ENCODE peak calls at places on chromosomes 4 and X, in nine cellular contexts. W, G, Q, P, N, V, A, L and H are unnamed samples.

GRCh38 chrX:22634751-22635150 is 362.0 kb downstream of the CBLL2 start:
- DNase-seq in W (no peak), L (no peak), N (no peak), G (no peak), V (no peak), Q (no peak), A (no peak), P (no peak), H (no peak)

GRCh38 chr4:68797618-68798017 is 18.2 kb upstream of the UGT2B10 start:
- DNase-seq in W (no peak), N (no peak), L (no peak), Q (peak; percentile 16), A (no peak), V (no peak), G (no peak), P (no peak), H (no peak)

GRCh38 chr4:176902710-176903323 is 110.1 kb upstream of the VEGFC start:
- DNase-seq in W (no peak), N (no peak), L (peak; percentile 85), V (no peak), A (no peak), P (no peak), G (no peak), Q (no peak), H (no peak)

GRCh38 chr4:93764647-93765246 is 63.8 kb upstream of the ATOH1 start:
- DNase-seq in N (no peak), P (no peak), G (no peak), L (peak; percentile 72), A (no peak), Q (no peak), W (no peak), V (peak; percentile 45), H (peak; percentile 55)

GRCh38 chr4:8841678-8842268 is 29.9 kb downstream of the HMX1 start:
- DNase-seq in G (no peak), A (no peak), N (no peak), P (no peak), L (no peak), Q (no peak), V (no peak), W (no peak), H (no peak)

GRCh38 chr4:130288576-130288975 is 1192.6 kb downstream of the C4orf33 start:
- DNase-seq in G (no peak), W (no peak), N (no peak), A (no peak), Q (no peak), L (no peak), V (peak; percentile 8), P (no peak), H (peak; percentile 55)

GRCh38 chr4:14636563-14636962 is 365.7 kb upstream of the CPEB2 start:
- DNase-seq in Q (no peak), V (no peak), A (no peak), W (no peak), G (no peak), P (no peak), L (no peak), N (no peak), H (no peak)

GRCh38 chrX:28670074-28670473 is 82.8 kb downstream of the IL1RAPL1 start:
- DNase-seq in A (no peak), L (no peak), W (no peak), P (no peak), G (no peak), V (no peak), Q (no peak), N (no peak), H (no peak)

GRCh38 chr4:121192500-121192899 is 28.4 kb upstream of the TNIP3 start:
- DNase-seq in G (no peak), N (no peak), W (no peak), A (peak; percentile 38), L (peak; percentile 71), Q (peak; percentile 15), P (no peak), V (peak; percentile 33), H (peak; percentile 56)

GRCh38 chr4:45741897-45742296 is 382.0 kb downstream of the GABRG1 start:
- DNase-seq in N (no peak), L (no peak), Q (no peak), G (no peak), A (no peak), P (no peak), W (no peak), V (no peak), H (peak; percentile 15)

GRCh38 chr4:176443117-176443516 is 123.4 kb downstream of the SPCS3 start:
- DNase-seq in Q (no peak), N (no peak), P (no peak), L (peak; percentile 96), G (no peak), V (no peak), W (no peak), A (no peak), H (no peak)

GRCh38 chr4:1192493-1193205 is 20.3 kb upstream of the SPON2 start:
- DNase-seq in A (no peak), W (no peak), L (no peak), G (peak; percentile 22), Q (no peak), N (no peak), P (peak; percentile 52), V (no peak), H (peak; percentile 28)

GRCh38 chrX:50436797-50437196 is 33.8 kb downstream of the DGKK start:
- DNase-seq in A (no peak), G (no peak), W (no peak), P (no peak), V (no peak), Q (no peak), L (no peak), N (no peak), H (no peak)

GRCh38 chrX:133414399-133415275 is 652 bp downstream of the GPC4 start:
- DNase-seq in L (peak; percentile 14), A (no peak), Q (no peak), W (no peak), V (no peak), G (no peak), P (peak; percentile 51), N (peak; percentile 49), H (peak; percentile 64)

GRCh38 chrX:133413218-133413925 is 1.9 kb downstream of the GPC4 start:
- DNase-seq in N (no peak), L (no peak), P (peak; percentile 46), V (no peak), Q (no peak), A (no peak), G (no peak), W (no peak), H (peak; percentile 45)

GRCh38 chrX:133412246-133412645 is 3.0 kb downstream of the GPC4 start:
- DNase-seq in G (no peak), V (peak; percentile 56), L (peak; percentile 26), N (no peak), P (no peak), Q (no peak), A (no peak), W (no peak), H (peak; percentile 55)

GRCh38 chrX:133410555-133410954 is 4.7 kb downstream of the GPC4 start:
- DNase-seq in Q (no peak), L (no peak), P (no peak), V (no peak), G (no peak), W (no peak), N (no peak), A (no peak), H (no peak)

DNA sequence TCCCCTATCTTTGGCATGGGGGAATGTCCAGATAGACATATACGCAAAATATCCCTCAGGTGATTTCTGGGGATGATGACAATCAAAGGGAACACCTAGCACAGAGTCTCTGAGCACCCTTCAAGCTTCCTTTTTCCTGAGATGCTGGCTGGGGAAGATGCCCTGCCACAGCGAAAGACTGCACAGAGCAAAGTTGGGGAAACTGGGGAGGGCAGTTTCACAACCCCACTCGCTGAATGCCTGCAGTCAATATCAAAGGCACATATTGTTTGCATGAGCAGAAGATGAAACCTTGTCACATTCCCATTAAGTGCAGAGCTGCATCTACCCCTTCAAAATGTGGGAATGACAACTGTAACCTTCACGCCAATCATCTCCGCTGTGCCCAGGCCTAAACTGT is 2.6 kb downstream of the GPC4 start:
- DNase-seq in L (no peak), P (no peak), A (no peak), N (no peak), W (no peak), Q (no peak), V (no peak), G (no peak), H (no peak)
- H3K4me3 ChIP-seq in L (no peak overlapping the region), P (no peak overlapping the region), A (no peak overlapping the region), N (peak overlapping the region; percentile 62), W (peak overlapping the region; percentile 94), Q (peak overlapping the region; percentile 65), V (no peak overlapping the region), G (no peak overlapping the region), H (peak overlapping the region; percentile 74)

GRCh38 chr4:15651682-15652081 is 3.5 kb downstream of the FBXL5 start:
- DNase-seq in Q (no peak), G (no peak), P (no peak), W (no peak), V (no peak), A (peak; percentile 26), L (peak; percentile 36), N (no peak), H (no peak)
- H3K9me3 ChIP-seq in Q (no peaks in the 10 kb centered on the region), G (no peaks in the 10 kb centered on the region), P (no peaks in the 10 kb centered on the region), W (no peaks in the 10 kb centered on the region), V (no peaks in the 10 kb centered on the region), A (no peaks in the 10 kb centered on the region), L (no peaks in the 10 kb centered on the region), N (no peaks in the 10 kb centered on the region), H (no peaks in the 10 kb centered on the region)

DNA sequence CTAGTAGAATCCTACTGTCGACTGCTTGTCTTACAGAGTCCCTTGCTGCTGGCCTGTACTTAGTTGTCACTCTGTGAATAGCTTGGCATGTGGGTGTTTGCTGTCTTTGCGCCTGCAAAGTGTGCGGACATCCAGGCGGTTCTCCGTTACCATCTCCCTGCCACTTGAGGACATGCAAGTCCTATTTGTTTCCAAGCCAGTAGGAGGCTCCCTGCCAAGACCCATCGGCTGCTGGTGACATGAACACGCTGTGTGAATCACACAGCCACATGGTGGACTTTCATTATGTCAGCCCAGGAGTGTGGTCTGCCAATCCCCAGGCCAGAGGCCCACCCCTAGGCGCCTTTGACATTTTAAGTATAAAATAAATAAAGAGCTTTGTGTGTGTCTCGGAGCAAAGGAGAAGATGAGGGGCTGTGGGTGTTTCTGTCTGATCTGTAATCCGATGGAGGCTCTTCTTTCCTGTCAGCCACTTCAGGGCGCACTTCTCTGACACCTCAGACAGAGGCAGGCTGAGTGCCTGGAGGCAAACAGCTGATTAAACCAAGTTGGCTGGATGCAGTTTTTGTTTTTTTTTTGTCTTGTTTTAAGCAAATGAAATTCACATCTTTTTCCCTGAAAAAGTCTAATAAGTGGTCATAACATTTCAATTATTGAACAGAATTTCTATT is 51.5 kb downstream of the ALPK1 start:
- DNase-seq in G (peak; percentile 84), A (no peak), Q (no peak), P (no peak), N (no peak), V (peak; percentile 51), W (no peak), L (peak; percentile 89), H (peak; percentile 81)
- H3K4me3 ChIP-seq in G (no peak overlapping the region), A (no peak overlapping the region), Q (no peak overlapping the region), P (no peak overlapping the region), N (no peak overlapping the region), V (no peak overlapping the region), W (no peak overlapping the region), L (no peak overlapping the region), H (no peak overlapping the region)

DNA sequence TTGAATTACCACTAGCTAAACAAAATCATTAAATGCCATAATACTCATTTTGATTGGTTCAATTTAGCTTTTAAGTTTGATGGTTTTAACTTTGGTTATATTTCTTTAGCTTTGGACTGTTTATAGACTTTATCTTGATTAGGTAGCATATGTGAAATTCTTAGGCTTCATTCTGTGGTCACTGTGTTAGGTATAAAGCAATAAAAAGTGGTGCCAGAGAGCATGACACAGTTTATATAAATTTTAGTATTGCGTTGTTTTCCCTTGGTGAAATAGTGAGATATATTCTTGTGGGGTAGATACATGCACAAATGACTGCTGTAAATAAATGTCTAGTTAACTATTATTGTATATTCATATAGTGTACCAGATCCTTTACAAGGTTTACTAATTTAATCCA is 474.2 kb upstream of the GRID2 start:
- DNase-seq in V (no peak), A (no peak), P (no peak), Q (no peak), W (no peak), N (no peak), G (no peak), L (no peak), H (no peak)
- H3K9me3 ChIP-seq in V (no peaks in the 10 kb centered on the region), A (no peaks in the 10 kb centered on the region), P (peaks cover 13% of the 10 kb centered on the region), Q (peaks cover 7% of the 10 kb centered on the region), W (peaks cover 5% of the 10 kb centered on the region), N (peaks cover 25% of the 10 kb centered on the region), G (peaks cover 64% of the 10 kb centered on the region), L (no peaks in the 10 kb centered on the region), H (no peaks in the 10 kb centered on the region)